ENCODE peak calls at places on chromosomes 2 and 18, in eight cellular contexts. E is GM12864, P is AG04449, F is GM10248, N is fibroblast of lung, I is AG09309, C is H9, Y is brain microvascular endothelial cell. L is an unnamed sample.

GRCh38 chr2:16890081-16890480 is 224.4 kb upstream of the CYRIA start:
- DNase-seq in E (no peak), P (no peak), F (no peak), N (no peak), I (no peak), C (peak; percentile 59), Y (no peak), L (no peak)

GRCh38 chr2:239290618-239291504 is 110.0 kb downstream of the HDAC4 start:
- DNase-seq in E (no peak), P (no peak), F (no peak), N (no peak), I (no peak), C (no peak), Y (no peak), L (no peak)

GRCh38 chr2:40213071-40213470 is 238.8 kb downstream of the SLC8A1 start:
- DNase-seq in E (no peak), P (no peak), F (no peak), N (peak; percentile 46), I (no peak), C (no peak), Y (peak; percentile 69), L (no peak)

GRCh38 chr2:241412144-241412543 is 56.1 kb downstream of the FARP2 start:
- DNase-seq in E (no peak), P (peak; percentile 51), F (no peak), N (peak; percentile 94), I (peak; percentile 69), C (no peak), Y (peak; percentile 98), L (no peak)

GRCh38 chr18:61926532-61926931 is 33.7 kb upstream of the RNF152 start:
- DNase-seq in E (no peak), P (no peak), F (no peak), N (no peak), I (no peak), C (no peak), Y (no peak), L (no peak)

GRCh38 chr2:187529977-187530721 is 24.1 kb downstream of the TFPI start:
- DNase-seq in E (no peak), P (no peak), F (no peak), N (no peak), I (no peak), C (no peak), Y (no peak), L (no peak)

GRCh38 chr2:171160119-171160629 is 519 bp downstream of the TLK1 start:
- DNase-seq in E (no peak), P (no peak), F (peak; percentile 50), N (peak; percentile 66), I (no peak), C (peak; percentile 63), Y (peak; percentile 41), L (peak; percentile 77)

GRCh38 chr2:9999693-10000092 is 43.7 kb upstream of the KLF11 start:
- DNase-seq in E (no peak), P (no peak), F (no peak), N (no peak), I (no peak), C (no peak), Y (no peak), L (no peak)

GRCh38 chr2:31138037-31138962 is at the start of gene GALNT14:
- DNase-seq in E (no peak), P (no peak), F (peak; percentile 53), N (peak; percentile 19), I (no peak), C (peak; percentile 73), Y (peak; percentile 16), L (peak; percentile 77)

GRCh38 chr2:23411752-23412431 is 26.9 kb downstream of the KLHL29 start:
- DNase-seq in E (no peak), P (peak; percentile 96), F (no peak), N (peak; percentile 91), I (peak; percentile 79), C (no peak), Y (peak; percentile 86), L (no peak)

GRCh38 chr2:207770602-207771404 is 1.1 kb upstream of the FZD5 start:
- DNase-seq in E (no peak), P (no peak), F (peak; percentile 30), N (no peak), I (no peak), C (peak; percentile 56), Y (no peak), L (peak; percentile 63)

GRCh38 chr2:910698-911097 is 40.0 kb upstream of the SNTG2 start:
- DNase-seq in E (no peak), P (no peak), F (no peak), N (no peak), I (no peak), C (no peak), Y (no peak), L (no peak)

GRCh38 chr2:191066281-191067233 is 52.6 kb upstream of the STAT1 start:
- DNase-seq in E (no peak), P (no peak), F (no peak), N (no peak), I (no peak), C (no peak), Y (no peak), L (no peak)

GRCh38 chr2:29014331-29014730 is 33.2 kb downstream of the TOGARAM2 start:
- DNase-seq in E (no peak), P (no peak), F (no peak), N (no peak), I (no peak), C (no peak), Y (no peak), L (no peak)

GRCh38 chr2:198143793-198144192 is 339.4 kb downstream of the PLCL1 start:
- DNase-seq in E (no peak), P (no peak), F (no peak), N (no peak), I (no peak), C (no peak), Y (no peak), L (no peak)

DNA sequence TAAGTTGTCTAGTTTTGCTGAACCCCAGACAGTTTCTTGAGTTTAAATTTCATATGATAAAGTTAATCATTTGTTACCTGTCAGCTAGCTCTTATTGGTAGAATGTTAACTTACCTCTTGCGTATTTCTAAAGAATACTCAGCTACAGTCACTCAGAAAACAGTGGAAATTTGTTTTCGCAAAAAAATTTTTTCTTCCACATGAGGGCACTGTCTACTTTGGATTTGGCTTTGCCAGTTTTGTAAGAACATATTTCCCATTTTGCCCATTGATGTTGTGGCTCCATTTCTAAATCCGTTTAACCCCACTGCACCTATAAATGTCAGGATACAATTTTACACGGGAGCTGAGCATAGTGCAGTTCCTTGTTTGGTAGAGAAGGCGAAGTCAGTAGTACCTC is 19.1 kb upstream of the GCFC2 start:
- DNase-seq in E (no peak), P (no peak), F (no peak), N (peak; percentile 19), I (no peak), C (no peak), Y (no peak), L (no peak)
- TF ChIP-seq CTCF in E (no peak), P (no peak), F (peak; percentile 9), N (no peak), I (peak; percentile 30), C (peak; percentile 61), Y (no peak), L (no peak)

GRCh38 chr18:27142891-27143290 is 42.2 kb downstream of the CHST9 start:
- DNase-seq in E (no peak), P (no peak), F (no peak), N (no peak), I (no peak), C (no peak), Y (no peak), L (no peak)

GRCh38 chr18:27136208-27136535 is 48.9 kb downstream of the CHST9 start:
- DNase-seq in E (no peak), P (no peak), F (no peak), N (no peak), I (no peak), C (peak; percentile 71), Y (no peak), L (no peak)

GRCh38 chr18:27144672-27145071 is 40.4 kb downstream of the CHST9 start:
- DNase-seq in E (no peak), P (no peak), F (no peak), N (no peak), I (no peak), C (no peak), Y (no peak), L (no peak)

GRCh38 chr18:27143580-27144287 is 41.4 kb downstream of the CHST9 start:
- DNase-seq in E (no peak), P (no peak), F (no peak), N (no peak), I (no peak), C (no peak), Y (no peak), L (no peak)

DNA sequence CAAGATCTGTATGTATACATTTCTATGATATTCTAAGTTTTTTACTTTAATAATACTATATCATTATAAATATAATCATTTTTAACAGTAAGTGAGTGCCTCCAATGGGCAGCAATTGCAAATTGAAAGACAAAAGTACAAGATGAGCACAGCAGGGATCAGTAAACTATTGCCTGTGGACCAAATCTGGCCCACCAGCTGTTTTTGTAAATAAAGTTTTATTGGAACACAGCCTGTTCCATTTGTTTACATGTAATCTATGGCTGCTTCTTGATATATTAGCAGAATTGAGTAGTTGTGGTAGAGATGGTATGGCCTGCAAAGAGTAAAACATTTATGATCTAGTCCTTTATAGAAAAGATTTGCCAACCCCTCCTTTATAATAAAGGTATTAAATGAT is 43.2 kb downstream of the CHST9 start:
- DNase-seq in E (no peak), P (no peak), F (no peak), N (no peak), I (no peak), C (no peak), Y (no peak), L (no peak)
- TF ChIP-seq CTCF in E (no peak), P (no peak), F (no peak), N (no peak), I (no peak), C (no peak), Y (no peak), L (no peak)

GRCh38 chr2:54523336-54523959 is 67.3 kb downstream of the SPTBN1 start:
- DNase-seq in E (no peak), P (no peak), F (no peak), N (peak; percentile 20), I (no peak), C (no peak), Y (no peak), L (no peak)
- TF ChIP-seq CTCF in E (no peak), P (no peak), F (no peak), N (no peak), I (no peak), C (no peak), Y (no peak), L (no peak)

GRCh38 chr2:182608181-182608845 is 107.7 kb upstream of the DNAJC10 start:
- DNase-seq in E (no peak), P (no peak), F (no peak), N (no peak), I (no peak), C (no peak), Y (no peak), L (no peak)

GRCh38 chr2:182615036-182615435 is 101.0 kb upstream of the DNAJC10 start:
- DNase-seq in E (no peak), P (no peak), F (no peak), N (no peak), I (no peak), C (no peak), Y (no peak), L (no peak)

GRCh38 chr2:182606728-182607681 is 109.1 kb upstream of the DNAJC10 start:
- DNase-seq in E (no peak), P (no peak), F (no peak), N (no peak), I (no peak), C (no peak), Y (no peak), L (peak; percentile 20)

GRCh38 chr2:182610231-182610630 is 105.8 kb upstream of the DNAJC10 start:
- DNase-seq in E (no peak), P (no peak), F (no peak), N (no peak), I (no peak), C (no peak), Y (no peak), L (no peak)

GRCh38 chr2:182611009-182611408 is 105.0 kb upstream of the DNAJC10 start:
- DNase-seq in E (no peak), P (no peak), F (no peak), N (no peak), I (no peak), C (peak; percentile 48), Y (no peak), L (no peak)
- TF ChIP-seq CTCF in E (no peak), P (no peak), F (no peak), N (no peak), I (no peak), C (peak; percentile 39), Y (no peak), L (no peak)

L was measured in GM20000.